ENCODE peak calls at places on chromosome 12, in six cellular contexts. One of them, this sample, is unnamed.

GRCh38 chr12:71160585-71160984 is 2.8 kb upstream of the TSPAN8 start:
- DNase-seq in colonic mucosa: no peak
- DNase-seq in Right ventricle myocardium superior: no peak
- DNase-seq in A172: peak
- DNase-seq in stimulated activated CD4-positive, alpha-beta T cell treated with anti-CD3 and anti-CD28 coated beads, Interleukin-4, amount 100 ng/mL, for 48 hours: no peak
- DNase-seq in choroid plexus epithelial cell: peak
- DNase-seq in this sample: no peak

GRCh38 chr12:123064885-123065619 is 84.6 kb downstream of the ARL6IP4 start:
- DNase-seq in stimulated activated CD4-positive, alpha-beta T cell treated with anti-CD3 and anti-CD28 coated beads, Interleukin-4, amount 100 ng/mL, for 48 hours: no peak
- DNase-seq in Right ventricle myocardium superior: no peak
- DNase-seq in A172: no peak
- DNase-seq in choroid plexus epithelial cell: no peak
- DNase-seq in colonic mucosa: no peak
- DNase-seq in this sample: no peak

GRCh38 chr12:20268771-20269170 is 99.6 kb upstream of the PDE3A start:
- DNase-seq in stimulated activated CD4-positive, alpha-beta T cell treated with anti-CD3 and anti-CD28 coated beads, Interleukin-4, amount 100 ng/mL, for 48 hours: no peak
- DNase-seq in colonic mucosa: no peak
- DNase-seq in A172: no peak
- DNase-seq in choroid plexus epithelial cell: no peak
- DNase-seq in Right ventricle myocardium superior: no peak
- DNase-seq in this sample: no peak

GRCh38 chr12:6426882-6427671 is 17.7 kb upstream of the CD27 start:
- DNase-seq in stimulated activated CD4-positive, alpha-beta T cell treated with anti-CD3 and anti-CD28 coated beads, Interleukin-4, amount 100 ng/mL, for 48 hours: peak
- DNase-seq in colonic mucosa: no peak
- DNase-seq in choroid plexus epithelial cell: no peak
- DNase-seq in A172: no peak
- DNase-seq in Right ventricle myocardium superior: no peak
- DNase-seq in this sample: no peak

GRCh38 chr12:49951411-49952105 is 1.0 kb downstream of the AQP2 start:
- DNase-seq in Right ventricle myocardium superior: no peak
- DNase-seq in choroid plexus epithelial cell: no peak
- DNase-seq in colonic mucosa: no peak
- DNase-seq in A172: no peak
- DNase-seq in stimulated activated CD4-positive, alpha-beta T cell treated with anti-CD3 and anti-CD28 coated beads, Interleukin-4, amount 100 ng/mL, for 48 hours: no peak
- DNase-seq in this sample: no peak

GRCh38 chr12:119929974-119930373 is 52.9 kb upstream of the CIT start:
- DNase-seq in choroid plexus epithelial cell: no peak
- DNase-seq in A172: no peak
- DNase-seq in Right ventricle myocardium superior: no peak
- DNase-seq in colonic mucosa: no peak
- DNase-seq in stimulated activated CD4-positive, alpha-beta T cell treated with anti-CD3 and anti-CD28 coated beads, Interleukin-4, amount 100 ng/mL, for 48 hours: no peak
- DNase-seq in this sample: no peak

GRCh38 chr12:12088761-12089160 is 18.0 kb downstream of the BCL2L14 start:
- DNase-seq in stimulated activated CD4-positive, alpha-beta T cell treated with anti-CD3 and anti-CD28 coated beads, Interleukin-4, amount 100 ng/mL, for 48 hours: no peak
- DNase-seq in choroid plexus epithelial cell: no peak
- DNase-seq in colonic mucosa: no peak
- DNase-seq in A172: no peak
- DNase-seq in Right ventricle myocardium superior: no peak
- DNase-seq in this sample: no peak

GRCh38 chr12:111686574-111687105 is 787 bp downstream of the ACAD10 start:
- DNase-seq in Right ventricle myocardium superior: peak
- DNase-seq in stimulated activated CD4-positive, alpha-beta T cell treated with anti-CD3 and anti-CD28 coated beads, Interleukin-4, amount 100 ng/mL, for 48 hours: no peak
- DNase-seq in A172: no peak
- DNase-seq in choroid plexus epithelial cell: peak
- DNase-seq in colonic mucosa: no peak
- DNase-seq in this sample: no peak

GRCh38 chr12:65100140-65100539 is 21.0 kb downstream of the WIF1 start:
- DNase-seq in stimulated activated CD4-positive, alpha-beta T cell treated with anti-CD3 and anti-CD28 coated beads, Interleukin-4, amount 100 ng/mL, for 48 hours: no peak
- DNase-seq in Right ventricle myocardium superior: no peak
- DNase-seq in colonic mucosa: no peak
- DNase-seq in choroid plexus epithelial cell: peak
- DNase-seq in A172: no peak
- DNase-seq in this sample: peak

GRCh38 chr12:108519558-108519957 is 4.5 kb downstream of the FICD start:
- DNase-seq in A172: no peak
- DNase-seq in choroid plexus epithelial cell: no peak
- DNase-seq in Right ventricle myocardium superior: no peak
- DNase-seq in stimulated activated CD4-positive, alpha-beta T cell treated with anti-CD3 and anti-CD28 coated beads, Interleukin-4, amount 100 ng/mL, for 48 hours: no peak
- DNase-seq in colonic mucosa: no peak
- DNase-seq in this sample: no peak

GRCh38 chr12:121034906-121035305 is 4.1 kb downstream of the OASL start:
- DNase-seq in stimulated activated CD4-positive, alpha-beta T cell treated with anti-CD3 and anti-CD28 coated beads, Interleukin-4, amount 100 ng/mL, for 48 hours: no peak
- DNase-seq in colonic mucosa: no peak
- DNase-seq in Right ventricle myocardium superior: no peak
- DNase-seq in choroid plexus epithelial cell: no peak
- DNase-seq in A172: no peak
- DNase-seq in this sample: no peak

GRCh38 chr12:87603727-87604126 is 425.5 kb downstream of the C12orf50 start:
- DNase-seq in Right ventricle myocardium superior: no peak
- DNase-seq in colonic mucosa: no peak
- DNase-seq in A172: no peak
- DNase-seq in choroid plexus epithelial cell: peak
- DNase-seq in stimulated activated CD4-positive, alpha-beta T cell treated with anti-CD3 and anti-CD28 coated beads, Interleukin-4, amount 100 ng/mL, for 48 hours: no peak
- DNase-seq in this sample: no peak

GRCh38 chr12:42979746-42980145 is 390.2 kb upstream of the PRICKLE1 start:
- DNase-seq in choroid plexus epithelial cell: no peak
- DNase-seq in stimulated activated CD4-positive, alpha-beta T cell treated with anti-CD3 and anti-CD28 coated beads, Interleukin-4, amount 100 ng/mL, for 48 hours: no peak
- DNase-seq in colonic mucosa: no peak
- DNase-seq in A172: no peak
- DNase-seq in Right ventricle myocardium superior: no peak
- DNase-seq in this sample: no peak

GRCh38 chr12:49868952-49869815 is 26.3 kb upstream of the BCDIN3D start:
- DNase-seq in stimulated activated CD4-positive, alpha-beta T cell treated with anti-CD3 and anti-CD28 coated beads, Interleukin-4, amount 100 ng/mL, for 48 hours: no peak
- DNase-seq in choroid plexus epithelial cell: peak
- DNase-seq in colonic mucosa: peak
- DNase-seq in A172: peak
- DNase-seq in Right ventricle myocardium superior: peak
- DNase-seq in this sample: no peak

GRCh38 chr12:92612611-92613010 is 90.2 kb upstream of the PLEKHG7 start:
- DNase-seq in colonic mucosa: no peak
- DNase-seq in A172: no peak
- DNase-seq in stimulated activated CD4-positive, alpha-beta T cell treated with anti-CD3 and anti-CD28 coated beads, Interleukin-4, amount 100 ng/mL, for 48 hours: no peak
- DNase-seq in Right ventricle myocardium superior: no peak
- DNase-seq in choroid plexus epithelial cell: no peak
- DNase-seq in this sample: no peak

GRCh38 chr12:39230086-39230485 is 212.8 kb downstream of the KIF21A start:
- DNase-seq in A172: peak
- DNase-seq in choroid plexus epithelial cell: peak
- DNase-seq in colonic mucosa: no peak
- DNase-seq in Right ventricle myocardium superior: no peak
- DNase-seq in stimulated activated CD4-positive, alpha-beta T cell treated with anti-CD3 and anti-CD28 coated beads, Interleukin-4, amount 100 ng/mL, for 48 hours: no peak
- DNase-seq in this sample: peak

GRCh38 chr12:65248656-65249633 is 29.5 kb upstream of the MSRB3 start:
- DNase-seq in Right ventricle myocardium superior: no peak
- DNase-seq in choroid plexus epithelial cell: no peak
- DNase-seq in stimulated activated CD4-positive, alpha-beta T cell treated with anti-CD3 and anti-CD28 coated beads, Interleukin-4, amount 100 ng/mL, for 48 hours: no peak
- DNase-seq in colonic mucosa: no peak
- DNase-seq in A172: no peak
- DNase-seq in this sample: no peak

GRCh38 chr12:6322352-6322751 is 11.9 kb downstream of the PLEKHG6 start:
- DNase-seq in stimulated activated CD4-positive, alpha-beta T cell treated with anti-CD3 and anti-CD28 coated beads, Interleukin-4, amount 100 ng/mL, for 48 hours: no peak
- DNase-seq in A172: no peak
- DNase-seq in Right ventricle myocardium superior: no peak
- DNase-seq in colonic mucosa: no peak
- DNase-seq in choroid plexus epithelial cell: no peak
- DNase-seq in this sample: no peak

GRCh38 chr12:107027304-107028053 is 40.5 kb upstream of the MTERF2 start:
- DNase-seq in Right ventricle myocardium superior: no peak
- DNase-seq in colonic mucosa: no peak
- DNase-seq in choroid plexus epithelial cell: peak
- DNase-seq in A172: peak
- DNase-seq in stimulated activated CD4-positive, alpha-beta T cell treated with anti-CD3 and anti-CD28 coated beads, Interleukin-4, amount 100 ng/mL, for 48 hours: no peak
- DNase-seq in this sample: peak

GRCh38 chr12:111584959-111585358 is 14.2 kb downstream of the ATXN2 start:
- DNase-seq in Right ventricle myocardium superior: no peak
- DNase-seq in A172: no peak
- DNase-seq in stimulated activated CD4-positive, alpha-beta T cell treated with anti-CD3 and anti-CD28 coated beads, Interleukin-4, amount 100 ng/mL, for 48 hours: no peak
- DNase-seq in choroid plexus epithelial cell: peak
- DNase-seq in colonic mucosa: no peak
- DNase-seq in this sample: no peak

GRCh38 chr12:105107497-105108371 is at the start of gene WASHC4:
- DNase-seq in stimulated activated CD4-positive, alpha-beta T cell treated with anti-CD3 and anti-CD28 coated beads, Interleukin-4, amount 100 ng/mL, for 48 hours: peak
- DNase-seq in choroid plexus epithelial cell: peak
- DNase-seq in Right ventricle myocardium superior: peak
- DNase-seq in colonic mucosa: peak
- DNase-seq in A172: peak
- DNase-seq in this sample: peak

GRCh38 chr12:29895966-29896365 is 112.2 kb upstream of the TMTC1 start:
- DNase-seq in colonic mucosa: no peak
- DNase-seq in Right ventricle myocardium superior: no peak
- DNase-seq in stimulated activated CD4-positive, alpha-beta T cell treated with anti-CD3 and anti-CD28 coated beads, Interleukin-4, amount 100 ng/mL, for 48 hours: no peak
- DNase-seq in choroid plexus epithelial cell: no peak
- DNase-seq in A172: no peak
- DNase-seq in this sample: no peak

GRCh38 chr12:28955491-28955890 is 193.6 kb upstream of the FAR2 start:
- DNase-seq in Right ventricle myocardium superior: no peak
- DNase-seq in colonic mucosa: no peak
- DNase-seq in choroid plexus epithelial cell: peak
- DNase-seq in A172: no peak
- DNase-seq in stimulated activated CD4-positive, alpha-beta T cell treated with anti-CD3 and anti-CD28 coated beads, Interleukin-4, amount 100 ng/mL, for 48 hours: no peak
- DNase-seq in this sample: no peak

GRCh38 chr12:38614171-38614570 is 291.2 kb downstream of the CPNE8 start:
- DNase-seq in stimulated activated CD4-positive, alpha-beta T cell treated with anti-CD3 and anti-CD28 coated beads, Interleukin-4, amount 100 ng/mL, for 48 hours: no peak
- DNase-seq in choroid plexus epithelial cell: no peak
- DNase-seq in A172: no peak
- DNase-seq in colonic mucosa: no peak
- DNase-seq in Right ventricle myocardium superior: no peak
- DNase-seq in this sample: no peak

GRCh38 chr12:53735556-53735955 is 8.3 kb upstream of the CALCOCO1 start:
- DNase-seq in colonic mucosa: no peak
- DNase-seq in Right ventricle myocardium superior: peak
- DNase-seq in choroid plexus epithelial cell: no peak
- DNase-seq in A172: no peak
- DNase-seq in stimulated activated CD4-positive, alpha-beta T cell treated with anti-CD3 and anti-CD28 coated beads, Interleukin-4, amount 100 ng/mL, for 48 hours: no peak
- DNase-seq in this sample: no peak

GRCh38 chr12:121278450-121279375 is 17.8 kb downstream of the CAMKK2 start:
- DNase-seq in A172: no peak
- DNase-seq in stimulated activated CD4-positive, alpha-beta T cell treated with anti-CD3 and anti-CD28 coated beads, Interleukin-4, amount 100 ng/mL, for 48 hours: no peak
- DNase-seq in choroid plexus epithelial cell: no peak
- DNase-seq in colonic mucosa: no peak
- DNase-seq in Right ventricle myocardium superior: peak
- DNase-seq in this sample: peak

GRCh38 chr12:124863409-124864325 is at the start of gene SCARB1:
- DNase-seq in stimulated activated CD4-positive, alpha-beta T cell treated with anti-CD3 and anti-CD28 coated beads, Interleukin-4, amount 100 ng/mL, for 48 hours: peak
- DNase-seq in A172: peak
- DNase-seq in Right ventricle myocardium superior: peak
- DNase-seq in colonic mucosa: peak
- DNase-seq in choroid plexus epithelial cell: peak
- DNase-seq in this sample: peak

GRCh38 chr12:58976146-58976545 is 55.8 kb upstream of the LRIG3 start:
- DNase-seq in stimulated activated CD4-positive, alpha-beta T cell treated with anti-CD3 and anti-CD28 coated beads, Interleukin-4, amount 100 ng/mL, for 48 hours: no peak
- DNase-seq in Right ventricle myocardium superior: no peak
- DNase-seq in colonic mucosa: no peak
- DNase-seq in choroid plexus epithelial cell: peak
- DNase-seq in A172: no peak
- DNase-seq in this sample: no peak

GRCh38 chr12:130280226-130280625 is 57.5 kb upstream of the PIWIL1 start:
- DNase-seq in colonic mucosa: no peak
- DNase-seq in stimulated activated CD4-positive, alpha-beta T cell treated with anti-CD3 and anti-CD28 coated beads, Interleukin-4, amount 100 ng/mL, for 48 hours: no peak
- DNase-seq in Right ventricle myocardium superior: no peak
- DNase-seq in choroid plexus epithelial cell: no peak
- DNase-seq in A172: no peak
- DNase-seq in this sample: no peak

GRCh38 chr12:97602315-97602714 is 139.7 kb downstream of the RMST start:
- DNase-seq in A172: no peak
- DNase-seq in colonic mucosa: no peak
- DNase-seq in stimulated activated CD4-positive, alpha-beta T cell treated with anti-CD3 and anti-CD28 coated beads, Interleukin-4, amount 100 ng/mL, for 48 hours: no peak
- DNase-seq in Right ventricle myocardium superior: no peak
- DNase-seq in choroid plexus epithelial cell: no peak
- DNase-seq in this sample: no peak

This sample was measured in COLO829.